ENCODE peak calls at places on chromosomes 12 and 14, in six cellular contexts. G, A, I, K, F and H are unnamed samples. For H3K9me3, the result is how much of the 10 kb centered on the place peaks cover.

GRCh38 chr12:49041881-49042484 is 18.6 kb downstream of the KMT2D start:
- DNase-seq in G (no peak), A (no peak), I (no peak), K (no peak), F (peak), H (no peak)

GRCh38 chr12:113422929-113423669 is 919 bp downstream of the SDSL start:
- DNase-seq in G (no peak), A (no peak), I (no peak), K (no peak), F (peak), H (no peak)

GRCh38 chr12:88063375-88063774 is 34.2 kb upstream of the C12orf50 start:
- DNase-seq in G (no peak), A (no peak), I (no peak), K (no peak), F (no peak), H (no peak)

GRCh38 chr14:95518045-95518751 is 1.7 kb upstream of the SYNE3 start:
- DNase-seq in G (no peak), A (no peak), I (no peak), K (no peak), F (no peak), H (no peak)

GRCh38 chr12:18589316-18589715 is 148.5 kb downstream of the PLCZ1 start:
- DNase-seq in G (no peak), A (no peak), I (no peak), K (no peak), F (no peak), H (no peak)

GRCh38 chr14:65277580-65278270 is 134.8 kb upstream of the FUT8 start:
- DNase-seq in G (no peak), A (no peak), I (no peak), K (no peak), F (no peak), H (no peak)

GRCh38 chr14:34113051-34113511 is 162.2 kb upstream of the EGLN3 start:
- DNase-seq in G (peak), A (no peak), I (no peak), K (no peak), F (peak), H (no peak)

GRCh38 chr14:103091041-103091882 is 3.3 kb upstream of the EXOC3L4 start:
- DNase-seq in G (peak), A (peak), I (no peak), K (peak), F (peak), H (peak)

GRCh38 chr12:11732023-11732422 is 82.5 kb downstream of the ETV6 start:
- DNase-seq in G (no peak), A (no peak), I (no peak), K (no peak), F (no peak), H (no peak)

GRCh38 chr12:125983094-125983783 is 918.0 kb downstream of the AACS start:
- DNase-seq in G (peak), A (peak), I (peak), K (no peak), F (no peak), H (no peak)

GRCh38 chr12:70895956-70896355 is 24.6 kb downstream of the PTPRR start:
- DNase-seq in G (no peak), A (no peak), I (no peak), K (no peak), F (no peak), H (no peak)

GRCh38 chr12:39743655-39744054 is 124.1 kb upstream of the ABCD2 start:
- DNase-seq in G (no peak), A (no peak), I (no peak), K (no peak), F (no peak), H (no peak)

GRCh38 chr12:76921891-76922664 is 43.3 kb upstream of the CSRP2 start:
- DNase-seq in G (no peak), A (no peak), I (no peak), K (no peak), F (no peak), H (no peak)

GRCh38 chr14:100547633-100548294 is 39.5 kb downstream of the BEGAIN start:
- DNase-seq in G (no peak), A (peak), I (no peak), K (peak), F (peak), H (peak)

GRCh38 chr12:12266389-12266872 is 413 bp downstream of the LRP6 start:
- DNase-seq in G (no peak), A (no peak), I (no peak), K (no peak), F (no peak), H (no peak)

GRCh38 chr12:13982010-13982409 is 608 bp upstream of the GRIN2B start:
- DNase-seq in G (peak), A (no peak), I (no peak), K (no peak), F (no peak), H (no peak)

GRCh38 chr12:18818584-18818983 is 80.7 kb downstream of the CAPZA3 start:
- DNase-seq in G (no peak), A (no peak), I (no peak), K (no peak), F (no peak), H (no peak)

GRCh38 chr14:96320605-96321004 is 42.5 kb downstream of the ATG2B start:
- DNase-seq in G (no peak), A (no peak), I (no peak), K (no peak), F (no peak), H (peak)

GRCh38 chr12:48938805-48939204 is 13.5 kb upstream of the FKBP11 start:
- DNase-seq in G (no peak), A (no peak), I (no peak), K (no peak), F (no peak), H (no peak)

GRCh38 chr12:101165319-101165718 is 44.7 kb downstream of the SLC5A8 start:
- DNase-seq in G (no peak), A (no peak), I (no peak), K (no peak), F (no peak), H (no peak)

GRCh38 chr14:70671652-70672327 is 30.1 kb downstream of the TTC9 start:
- DNase-seq in G (no peak), A (no peak), I (no peak), K (no peak), F (no peak), H (no peak)

GRCh38 chr14:22856428-22856827 is 15.1 kb upstream of the LRP10 start:
- DNase-seq in G (no peak), A (no peak), I (no peak), K (no peak), F (no peak), H (no peak)

GRCh38 chr12:123062682-123063426 is 82.4 kb downstream of the ARL6IP4 start:
- DNase-seq in G (peak), A (no peak), I (no peak), K (peak), F (peak), H (no peak)

GRCh38 chr12:15644700-15645099 is 144.5 kb downstream of the EPS8 start:
- DNase-seq in G (no peak), A (no peak), I (no peak), K (no peak), F (peak), H (no peak)

GRCh38 chr14:20460458-20461229 is 590 bp downstream of the PIP4P1 start:
- DNase-seq in G (no peak), A (peak), I (no peak), K (peak), F (peak), H (peak)

GRCh38 chr12:112107728-112108447 is 695 bp downstream of the NAA25 start:
- DNase-seq in G (peak), A (no peak), I (no peak), K (no peak), F (no peak), H (peak)

GRCh38 chr12:56635539-56636117 is 5.5 kb upstream of the BAZ2A start:
- DNase-seq in G (no peak), A (no peak), I (no peak), K (no peak), F (no peak), H (peak)

GRCh38 chr12:107091381-107091780 is 2.0 kb downstream of the CRY1 start:
- DNase-seq in G (no peak), A (no peak), I (no peak), K (no peak), F (peak), H (no peak)

GRCh38 chr14:57725399-57726077 is 140.4 kb downstream of the SLC35F4 start:
- DNase-seq in G (no peak), A (no peak), I (no peak), K (no peak), F (peak), H (no peak)

GRCh38 chr12:131950182-131950913 is 606 bp downstream of the EP400 start:
- DNase-seq in G (no peak), A (peak), I (no peak), K (peak), F (no peak), H (peak)

GRCh38 chr14:71324767-71325272 is 417.6 kb downstream of the PCNX1 start:
- DNase-seq in G (no peak), A (peak), I (no peak), K (no peak), F (no peak), H (peak)

GRCh38 chr12:18461738-18462137 is 200.4 kb downstream of the PIK3C2G start:
- DNase-seq in G (no peak), A (no peak), I (no peak), K (no peak), F (no peak), H (no peak)

GRCh38 chr12:7439579-7440505 is 4.1 kb downstream of the CD163L1 start:
- DNase-seq in G (peak), A (peak), I (no peak), K (no peak), F (no peak), H (no peak)

GRCh38 chr14:38762845-38763244 is 340.2 kb downstream of the SEC23A start:
- DNase-seq in G (no peak), A (no peak), I (no peak), K (no peak), F (no peak), H (no peak)

GRCh38 chr14:104189629-104190335 is 51.4 kb downstream of the KIF26A start:
- DNase-seq in G (no peak), A (no peak), I (no peak), K (no peak), F (no peak), H (no peak)
- H3K4me3 ChIP-seq in G (no peak), A (no peak), I (no peak), K (no peak), F (no peak), H (no peak)

DNA sequence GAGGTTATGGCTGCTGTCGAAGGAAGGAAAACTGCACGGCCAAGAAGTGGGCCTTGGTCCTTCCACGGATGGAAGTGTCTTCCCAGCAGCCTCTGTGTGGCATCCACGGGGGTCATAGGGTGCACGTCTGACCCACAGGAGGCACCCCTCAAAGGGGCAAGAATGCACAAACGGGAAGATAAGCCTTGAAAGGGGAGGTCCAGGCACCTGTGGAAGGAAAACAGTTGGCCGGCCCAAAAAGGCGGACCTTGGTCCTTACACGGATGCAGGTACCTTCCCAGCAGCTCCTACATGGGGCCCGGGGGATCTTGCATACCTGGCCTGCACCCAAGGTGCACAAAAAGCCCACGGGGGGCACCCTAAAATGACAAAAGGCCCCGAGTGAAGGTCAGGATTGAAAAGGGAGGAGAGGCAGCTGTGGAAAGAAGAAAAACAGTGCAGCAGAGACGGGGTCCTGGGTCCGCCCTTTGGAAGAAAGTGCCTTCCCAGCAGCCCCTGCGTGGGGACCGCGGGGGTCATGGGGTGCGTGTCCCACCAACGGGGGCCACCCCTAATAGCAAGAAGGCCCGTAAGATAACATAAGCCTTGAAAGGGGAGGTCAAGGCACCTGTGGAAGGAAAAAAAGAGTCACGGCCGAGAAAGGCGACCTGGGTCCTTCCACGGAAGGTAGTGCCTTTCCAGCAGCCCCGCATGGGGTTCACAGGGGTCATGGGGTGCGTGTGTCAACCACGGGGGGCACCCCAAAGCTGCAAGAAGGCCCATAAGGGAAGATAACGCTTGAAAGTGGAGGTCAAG is 276.1 kb downstream of the ALG10 start:
- DNase-seq in G (no peak), A (no peak), I (no peak), K (no peak), F (no peak), H (no peak)
- H3K9me3 ChIP-seq in G (under half), A (under half), I (under half), K (under half), F (under half), H (under half)

GRCh38 chr12:99250091-99250490 is 397.5 kb upstream of the GARIN6 start:
- DNase-seq in G (no peak), A (no peak), I (no peak), K (no peak), F (no peak), H (no peak)
- H3K27ac ChIP-seq in G (no peak), A (no peak), I (no peak), K (no peak), F (no peak), H (no peak)

GRCh38 chr12:96398422-96399080 is 1.7 kb downstream of the CDK17 start:
- DNase-seq in G (no peak), A (peak), I (no peak), K (no peak), F (peak), H (peak)
- H3K4me3 ChIP-seq in G (peak), A (peak), I (peak), K (peak), F (peak), H (peak)

DNA sequence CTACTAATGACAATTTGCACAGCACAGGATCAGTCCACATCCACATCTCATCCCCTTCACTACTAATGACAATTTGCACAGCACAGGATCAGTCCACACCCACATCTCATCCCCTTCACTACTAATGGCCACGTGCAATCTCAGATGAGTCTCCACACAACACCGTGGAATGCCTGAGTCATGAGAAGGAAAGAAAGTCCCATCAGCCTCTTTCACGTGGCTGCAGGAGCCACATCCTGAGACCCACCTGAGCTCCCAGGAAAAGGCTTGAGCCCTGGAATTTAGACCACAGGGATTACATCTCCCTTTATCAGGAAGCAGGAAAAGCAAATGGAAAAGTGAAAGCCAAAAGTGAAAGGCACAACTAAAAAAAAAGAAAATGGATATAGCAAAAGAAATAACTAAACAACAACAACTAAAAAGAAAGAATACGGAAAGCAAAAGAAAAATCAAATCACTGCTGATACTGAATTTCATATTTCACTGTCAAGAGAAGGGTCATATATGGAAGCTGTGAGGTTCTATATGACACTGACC is 1300.5 kb downstream of the TMEM121 start:
- DNase-seq in G (no peak), A (no peak), I (no peak), K (no peak), F (no peak), H (no peak)
- H3K9me3 ChIP-seq in G (under half), A (under half), I (under half), K (under half), F (under half), H (under half)

GRCh38 chr14:68811161-68811560 is 18.3 kb upstream of the ZFP36L1 start:
- DNase-seq in G (no peak), A (no peak), I (no peak), K (peak), F (no peak), H (no peak)
- H3K27ac ChIP-seq in G (peak), A (no peak), I (no peak), K (no peak), F (no peak), H (no peak)

GRCh38 chr14:91510171-91511013 is at the start of gene PPP4R3A:
- DNase-seq in G (peak), A (peak), I (peak), K (peak), F (peak), H (peak)

GRCh38 chr14:91511014-91511466 is 930 bp upstream of the PPP4R3A start:
- DNase-seq in G (peak), A (no peak), I (no peak), K (no peak), F (peak), H (no peak)

GRCh38 chr14:91509878-91510170 is 286 bp downstream of the PPP4R3A start:
- DNase-seq in G (no peak), A (no peak), I (no peak), K (no peak), F (no peak), H (no peak)

GRCh38 chr14:91508105-91508504 is 2.0 kb downstream of the PPP4R3A start:
- DNase-seq in G (no peak), A (no peak), I (no peak), K (no peak), F (no peak), H (no peak)

DNA sequence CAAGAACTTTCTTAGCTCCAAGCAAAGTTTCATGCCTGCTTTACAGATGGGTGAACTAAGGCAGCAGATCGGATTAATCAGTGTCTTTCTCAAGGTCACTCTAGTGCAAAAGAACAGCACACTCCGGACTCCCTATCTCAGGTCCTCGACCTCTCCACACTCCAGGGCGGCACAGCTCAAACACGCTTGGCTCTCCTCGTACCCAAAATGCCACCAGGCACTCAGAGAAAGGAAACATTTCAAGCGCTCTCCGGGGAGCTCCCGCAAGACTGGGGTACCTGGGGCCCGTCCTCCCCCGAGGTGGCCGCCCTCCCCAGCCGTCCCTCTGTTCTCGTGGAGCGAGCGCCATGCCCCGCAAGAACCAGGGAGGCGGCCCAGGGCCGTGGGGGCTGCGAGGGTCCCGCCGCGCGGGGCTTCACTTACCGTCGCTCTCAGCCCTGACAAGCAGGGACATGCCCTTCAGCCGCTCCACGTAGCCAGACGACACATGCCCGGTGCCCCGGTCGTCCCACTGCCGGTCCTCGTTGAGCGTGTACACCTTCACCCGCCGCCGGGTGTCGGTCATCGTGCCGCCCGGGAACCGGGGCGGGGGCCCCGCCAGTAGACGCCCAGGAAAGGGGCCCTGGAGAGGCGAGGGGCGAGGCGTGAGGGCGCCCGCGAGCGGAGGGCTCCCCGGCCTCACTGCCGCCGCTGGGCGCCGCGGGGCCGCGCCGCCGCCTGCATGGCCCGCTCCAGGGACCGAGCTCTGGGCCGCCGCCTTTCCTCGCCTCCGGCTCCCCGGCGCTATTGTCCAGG is 830 bp downstream of the PPP4R3A start:
- DNase-seq in G (peak), A (peak), I (no peak), K (peak), F (no peak), H (no peak)
- H3K4me3 ChIP-seq in G (peak), A (peak), I (peak), K (peak), F (peak), H (peak)